ENCODE peak calls at places on chromosomes 7 and 10, in ten cellular contexts. O is OCI-LY7, X is ascending aorta, C is lower lobe of right lung, B is adrenal gland, A is astrocyte, R is pancreas, K is gastrocnemius medialis, D is MM.1S, N is cardiac muscle cell. E is an unnamed sample.
A peak's percentile ranks its signal among the peaks of the same experiment; 100 is the strongest.

GRCh38 chr10:75773139-75773801 is 341.8 kb downstream of the LRMDA start:
- DNase-seq in O (no peak), X (no peak), C (no peak), B (peak; percentile 58), A (peak; percentile 83), R (peak; percentile 38), K (no peak), D (no peak), N (no peak), E (no peak)

GRCh38 chr10:44925224-44925623 is 14.1 kb downstream of the TMEM72 start:
- DNase-seq in O (peak; percentile 38), X (no peak), C (no peak), B (no peak), A (no peak), R (no peak), K (no peak), D (peak; percentile 72), N (peak; percentile 84), E (no peak)

GRCh38 chr10:75904499-75905283 is 473.3 kb downstream of the LRMDA start:
- DNase-seq in O (no peak), X (no peak), C (no peak), B (no peak), A (no peak), R (no peak), K (no peak), D (no peak), N (peak; percentile 54), E (no peak)

GRCh38 chr10:44477021-44477420 is 92.1 kb upstream of the CXCL12 start:
- DNase-seq in O (no peak), X (no peak), C (no peak), B (peak; percentile 50), A (peak; percentile 60), R (no peak), K (no peak), D (no peak), N (no peak), E (peak; percentile 49)

GRCh38 chr7:113799896-113800295 is 118.9 kb downstream of the PPP1R3A start:
- DNase-seq in O (no peak), X (no peak), C (no peak), B (no peak), A (no peak), R (no peak), K (no peak), D (no peak), N (no peak), E (no peak)

GRCh38 chr10:1043532-1043995 is 5.4 kb downstream of the IDI1 start:
- DNase-seq in O (peak; percentile 80), X (no peak), C (peak; percentile 57), B (peak; percentile 58), A (no peak), R (no peak), K (peak; percentile 47), D (peak; percentile 80), N (no peak), E (peak; percentile 36)

GRCh38 chr7:109125001-109125400 is 555.3 kb downstream of the DNAJB9 start:
- DNase-seq in O (no peak), X (no peak), C (no peak), B (no peak), A (no peak), R (no peak), K (no peak), D (no peak), N (no peak), E (no peak)

GRCh38 chr10:116690356-116691078 is 51.8 kb downstream of the HSPA12A start:
- DNase-seq in O (no peak), X (no peak), C (no peak), B (peak; percentile 68), A (no peak), R (no peak), K (no peak), D (no peak), N (peak; percentile 37), E (peak; percentile 53)

GRCh38 chr7:70674268-70675025 is 457.5 kb upstream of the GALNT17 start:
- DNase-seq in O (no peak), X (no peak), C (no peak), B (no peak), A (peak; percentile 51), R (no peak), K (no peak), D (no peak), N (no peak), E (no peak)

GRCh38 chr7:80614911-80615310 is 23.5 kb upstream of the CD36 start:
- DNase-seq in O (no peak), X (no peak), C (no peak), B (peak; percentile 43), A (peak; percentile 53), R (no peak), K (no peak), D (no peak), N (peak; percentile 21), E (no peak)

GRCh38 chr10:43502931-43503330 is 66.0 kb downstream of the ZNF487 start:
- DNase-seq in O (no peak), X (no peak), C (no peak), B (no peak), A (no peak), R (no peak), K (no peak), D (no peak), N (no peak), E (no peak)

GRCh38 chr7:96388620-96389383 is 66.9 kb upstream of the SLC25A13 start:
- DNase-seq in O (no peak), X (no peak), C (no peak), B (peak; percentile 43), A (peak; percentile 81), R (no peak), K (no peak), D (no peak), N (no peak), E (no peak)

GRCh38 chr10:53284615-53285182 is 512.1 kb upstream of the MBL2 start:
- DNase-seq in O (no peak), X (no peak), C (no peak), B (no peak), A (no peak), R (no peak), K (no peak), D (no peak), N (no peak), E (no peak)

GRCh38 chr7:11394438-11394837 is 420.8 kb downstream of the PHF14 start:
- DNase-seq in O (no peak), X (no peak), C (no peak), B (no peak), A (no peak), R (no peak), K (no peak), D (no peak), N (no peak), E (no peak)

GRCh38 chr10:119769886-119770285 is 44.0 kb downstream of the INPP5F start:
- DNase-seq in O (no peak), X (no peak), C (no peak), B (no peak), A (peak; percentile 75), R (no peak), K (no peak), D (no peak), N (no peak), E (no peak)

GRCh38 chr10:30502266-30503058 is 68.5 kb downstream of the MAP3K8 start:
- DNase-seq in O (peak; percentile 59), X (no peak), C (no peak), B (peak; percentile 39), A (peak; percentile 21), R (no peak), K (no peak), D (peak; percentile 87), N (no peak), E (no peak)

DNA sequence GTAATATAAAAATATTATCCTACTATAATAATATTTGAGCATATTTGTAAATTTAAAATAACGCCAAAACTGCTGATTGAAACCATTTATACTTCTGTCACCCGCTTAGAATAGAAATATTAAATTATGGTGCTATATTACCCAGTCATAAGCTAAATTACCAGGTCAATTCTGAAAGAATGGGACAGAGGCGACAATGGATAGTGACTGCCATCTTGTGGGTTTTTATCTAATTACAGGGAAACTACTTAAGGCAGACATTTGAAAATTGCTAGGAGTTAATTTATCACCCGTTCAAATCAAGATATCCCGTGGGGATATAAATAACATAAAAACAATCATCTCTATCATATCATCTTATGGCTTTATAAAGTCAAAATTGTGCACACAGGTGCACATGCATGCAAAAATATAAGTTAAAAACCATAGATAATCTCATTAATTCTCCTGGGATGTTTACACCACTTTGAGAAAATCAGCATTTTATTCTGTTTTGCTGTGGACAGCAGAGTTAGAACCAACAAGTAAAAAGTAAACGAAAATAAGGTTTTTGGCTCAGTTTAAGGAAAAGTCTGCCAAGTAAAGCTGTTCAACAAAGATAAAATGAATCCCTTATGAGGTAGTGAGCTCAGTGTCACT is 41.3 kb upstream of the HPSE2 start:
- DNase-seq in O (peak; percentile 34), X (no peak), C (no peak), B (no peak), A (no peak), R (no peak), K (no peak), D (peak; percentile 25), N (peak; percentile 35), E (no peak)
- TF ChIP-seq CTCF in O (peak; percentile 82), X (no peak), C (no peak), B (no peak), A (peak; percentile 26), R (no peak), K (no peak), D (peak; percentile 56), N (peak; percentile 35), E (no peak)

GRCh38 chr7:32887395-32887794 is 4.2 kb downstream of the KBTBD2 start:
- DNase-seq in O (no peak), X (no peak), C (no peak), B (no peak), A (no peak), R (no peak), K (no peak), D (no peak), N (no peak), E (no peak)
- H3K4me1 ChIP-seq in O (peaks cover 17% of the 10 kb centered on the region), X (peaks cover 3% of the 10 kb centered on the region), C (peaks cover 71% of the 10 kb centered on the region), B (peaks cover 36% of the 10 kb centered on the region), A (peaks cover 10% of the 10 kb centered on the region), R (peaks cover 13% of the 10 kb centered on the region), K (peaks cover 73% of the 10 kb centered on the region), D (peaks cover 6% of the 10 kb centered on the region), N (peaks cover 32% of the 10 kb centered on the region), E (no peaks in the 10 kb centered on the region)

DNA sequence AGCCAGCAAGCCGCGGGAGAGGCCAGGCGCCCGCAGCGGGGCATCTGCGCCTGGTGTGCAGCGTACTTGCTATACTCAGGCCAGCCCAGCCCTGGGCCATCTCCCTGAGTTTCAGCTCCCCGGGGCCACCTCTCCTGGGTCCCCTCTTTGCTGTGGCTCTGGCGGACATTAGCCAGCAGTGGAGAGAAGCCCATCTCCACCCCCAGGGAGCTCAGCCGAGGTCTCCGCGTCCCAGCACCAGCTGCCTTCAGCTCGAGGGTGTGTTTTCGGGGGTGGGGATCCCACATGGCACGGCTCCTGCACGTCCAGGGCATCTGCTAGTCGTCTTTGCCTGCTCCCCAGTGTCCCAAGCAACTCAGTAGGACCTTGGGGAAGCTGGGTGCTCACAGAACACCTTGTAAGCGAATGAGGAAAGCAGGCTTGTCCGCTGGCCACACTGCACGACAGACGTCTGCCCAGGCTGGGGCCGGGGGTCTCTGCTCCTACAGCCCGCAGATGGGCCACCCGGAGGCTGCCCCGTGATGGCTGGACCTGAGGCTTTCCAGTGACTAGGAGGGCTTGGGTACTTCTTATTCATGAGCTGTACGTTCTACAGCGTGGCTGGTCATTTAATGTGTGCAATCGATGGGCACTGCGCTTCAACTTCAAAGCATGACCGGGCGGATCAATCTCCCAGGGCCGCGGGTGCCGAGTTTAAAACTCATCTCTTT is 455.6 kb downstream of the DNAJB6 start:
- DNase-seq in O (no peak), X (no peak), C (no peak), B (no peak), A (no peak), R (no peak), K (no peak), D (no peak), N (no peak), E (no peak)
- H3K4me3 ChIP-seq in O (no peak overlapping the region), X (no peak overlapping the region), C (no peak overlapping the region), B (no peak overlapping the region), A (no peak overlapping the region), R (no peak overlapping the region), K (no peak overlapping the region), D (no peak overlapping the region), N (no peak overlapping the region), E (no peak overlapping the region)

GRCh38 chr7:26713981-26714380 is 150.4 kb downstream of the SKAP2 start:
- DNase-seq in O (no peak), X (no peak), C (no peak), B (no peak), A (no peak), R (no peak), K (no peak), D (no peak), N (no peak), E (no peak)
- TF ChIP-seq CTCF in O (no peak), X (no peak), C (no peak), B (no peak), A (no peak), R (no peak), K (no peak), D (no peak), N (no peak), E (no peak)

E was measured in uterus.